ENCODE peak calls at places on chromosomes 4 and X, in nine cellular contexts. D, B, Q, O, N, E, A, K and Y are unnamed samples.

GRCh38 chrX:19628006-19628575 is 112.8 kb upstream of the MAP3K15 start:
- DNase-seq in D (no peak), B (no peak), Q (no peak), O (no peak), N (no peak), E (no peak), A (no peak), K (no peak), Y (no peak)

GRCh38 chr4:4859010-4859798 is at the start of gene MSX1:
- DNase-seq in D (peak), B (peak), Q (peak), O (peak), N (peak), E (peak), A (peak), K (peak), Y (peak)

GRCh38 chrX:9880237-9880636 is 86.9 kb upstream of the CLDN34 start:
- DNase-seq in D (no peak), B (no peak), Q (no peak), O (no peak), N (no peak), E (no peak), A (no peak), K (no peak), Y (no peak)

GRCh38 chr4:6437682-6438264 is 34.6 kb downstream of the PPP2R2C start:
- DNase-seq in D (no peak), B (no peak), Q (no peak), O (no peak), N (peak), E (no peak), A (no peak), K (no peak), Y (no peak)

GRCh38 chr4:82431026-82431745 is 796 bp downstream of the ENOPH1 start:
- DNase-seq in D (peak), B (peak), Q (peak), O (no peak), N (peak), E (no peak), A (peak), K (peak), Y (peak)

GRCh38 chr4:87017580-87018061 is 82.8 kb downstream of the AFF1 start:
- DNase-seq in D (peak), B (no peak), Q (no peak), O (no peak), N (no peak), E (peak), A (no peak), K (no peak), Y (no peak)

GRCh38 chr4:154566639-154567204 is 3.9 kb downstream of the FGB start:
- DNase-seq in D (no peak), B (no peak), Q (no peak), O (no peak), N (no peak), E (no peak), A (no peak), K (no peak), Y (no peak)

GRCh38 chrX:154734101-154734781 is 16.6 kb downstream of the GAB3 start:
- DNase-seq in D (peak), B (peak), Q (no peak), O (peak), N (no peak), E (no peak), A (no peak), K (no peak), Y (no peak)

GRCh38 chr4:123599061-123599919 is 202.7 kb downstream of the SPRY1 start:
- DNase-seq in D (peak), B (no peak), Q (no peak), O (no peak), N (no peak), E (no peak), A (no peak), K (no peak), Y (no peak)

GRCh38 chr4:38675167-38676121 is 11.4 kb downstream of the KLF3 start:
- DNase-seq in D (peak), B (peak), Q (peak), O (peak), N (peak), E (peak), A (peak), K (peak), Y (peak)

GRCh38 chrX:17822351-17822750 is 38.7 kb downstream of the RAI2 start:
- DNase-seq in D (no peak), B (no peak), Q (no peak), O (no peak), N (no peak), E (no peak), A (no peak), K (no peak), Y (no peak)

GRCh38 chr4:3291969-3292570 is 751 bp upstream of the RGS12 start:
- DNase-seq in D (peak), B (peak), Q (peak), O (peak), N (peak), E (peak), A (peak), K (no peak), Y (no peak)

GRCh38 chrX:314049-314448 is 4.5 kb downstream of the GTPBP6 start:
- DNase-seq in D (no peak), B (no peak), Q (no peak), O (no peak), N (no peak), E (no peak), A (no peak), K (no peak), Y (no peak)

GRCh38 chr4:118124977-118125376 is 90.7 kb downstream of the NDST3 start:
- DNase-seq in D (no peak), B (no peak), Q (no peak), O (no peak), N (peak), E (no peak), A (no peak), K (no peak), Y (no peak)

GRCh38 chrX:132044953-132045352 is 21.9 kb downstream of the STK26 start:
- DNase-seq in D (no peak), B (no peak), Q (no peak), O (no peak), N (peak), E (no peak), A (no peak), K (no peak), Y (no peak)

GRCh38 chr4:6116696-6117285 is 83.6 kb downstream of the JAKMIP1 start:
- DNase-seq in D (no peak), B (no peak), Q (no peak), O (no peak), N (peak), E (no peak), A (no peak), K (peak), Y (no peak)

GRCh38 chrX:120446503-120446902 is 22.6 kb downstream of the LAMP2 start:
- DNase-seq in D (peak), B (no peak), Q (no peak), O (peak), N (peak), E (no peak), A (no peak), K (no peak), Y (no peak)

GRCh38 chr4:110128092-110128989 is 70.1 kb downstream of the ELOVL6 start:
- DNase-seq in D (no peak), B (no peak), Q (no peak), O (no peak), N (no peak), E (no peak), A (no peak), K (no peak), Y (no peak)

GRCh38 chrX:150625875-150626274 is 57.5 kb downstream of the MTM1 start:
- DNase-seq in D (no peak), B (no peak), Q (no peak), O (no peak), N (no peak), E (no peak), A (no peak), K (no peak), Y (no peak)